ENCODE peak calls at places on chromosomes 12 and 14, in five cellular contexts. One of them, this sample, is unnamed.

GRCh38 chr14:104898870-104899510 is 25.7 kb upstream of the PLD4 start:
- DNase-seq in activated CD4-positive, alpha-beta T cell treated with anti-CD3 and anti-CD28 coated beads for 1 hour: no peak
- DNase-seq in naive thymus-derived CD4-positive, alpha-beta T cell: no peak
- DNase-seq in hepatocyte: no peak
- DNase-seq in HEK293T: no peak
- DNase-seq in this sample: no peak

GRCh38 chr12:92034858-92035401 is 110.7 kb downstream of the BTG1 start:
- DNase-seq in activated CD4-positive, alpha-beta T cell treated with anti-CD3 and anti-CD28 coated beads for 1 hour: peak; percentile 26
- DNase-seq in naive thymus-derived CD4-positive, alpha-beta T cell: peak; percentile 61
- DNase-seq in hepatocyte: peak; percentile 33
- DNase-seq in HEK293T: no peak
- DNase-seq in this sample: peak; percentile 84

GRCh38 chr12:12936983-12937491 is 14.9 kb downstream of the GPRC5D start:
- DNase-seq in activated CD4-positive, alpha-beta T cell treated with anti-CD3 and anti-CD28 coated beads for 1 hour: no peak
- DNase-seq in naive thymus-derived CD4-positive, alpha-beta T cell: no peak
- DNase-seq in hepatocyte: no peak
- DNase-seq in HEK293T: no peak
- DNase-seq in this sample: no peak

GRCh38 chr12:2332947-2333346 is 280.2 kb downstream of the CACNA1C start:
- DNase-seq in activated CD4-positive, alpha-beta T cell treated with anti-CD3 and anti-CD28 coated beads for 1 hour: no peak
- DNase-seq in naive thymus-derived CD4-positive, alpha-beta T cell: no peak
- DNase-seq in hepatocyte: peak; percentile 42
- DNase-seq in HEK293T: no peak
- DNase-seq in this sample: no peak

GRCh38 chr12:33438890-33439586 is 581 bp downstream of the SYT10 start:
- DNase-seq in activated CD4-positive, alpha-beta T cell treated with anti-CD3 and anti-CD28 coated beads for 1 hour: no peak
- DNase-seq in naive thymus-derived CD4-positive, alpha-beta T cell: no peak
- DNase-seq in hepatocyte: peak; percentile 23
- DNase-seq in HEK293T: no peak
- DNase-seq in this sample: no peak

GRCh38 chr14:48563465-48563864 is 888.1 kb upstream of the MDGA2 start:
- DNase-seq in activated CD4-positive, alpha-beta T cell treated with anti-CD3 and anti-CD28 coated beads for 1 hour: no peak
- DNase-seq in naive thymus-derived CD4-positive, alpha-beta T cell: no peak
- DNase-seq in hepatocyte: peak; percentile 77
- DNase-seq in HEK293T: no peak
- DNase-seq in this sample: no peak

GRCh38 chr14:85531141-85531593 is 1.2 kb downstream of the FLRT2 start:
- DNase-seq in activated CD4-positive, alpha-beta T cell treated with anti-CD3 and anti-CD28 coated beads for 1 hour: no peak
- DNase-seq in naive thymus-derived CD4-positive, alpha-beta T cell: no peak
- DNase-seq in hepatocyte: peak; percentile 71
- DNase-seq in HEK293T: no peak
- DNase-seq in this sample: peak; percentile 7

GRCh38 chr14:56587701-56588100 is 8.1 kb downstream of the TMEM260 start:
- DNase-seq in activated CD4-positive, alpha-beta T cell treated with anti-CD3 and anti-CD28 coated beads for 1 hour: no peak
- DNase-seq in naive thymus-derived CD4-positive, alpha-beta T cell: no peak
- DNase-seq in hepatocyte: no peak
- DNase-seq in HEK293T: no peak
- DNase-seq in this sample: no peak

GRCh38 chr14:31457665-31458659 is 656 bp upstream of the DTD2 start:
- DNase-seq in activated CD4-positive, alpha-beta T cell treated with anti-CD3 and anti-CD28 coated beads for 1 hour: no peak
- DNase-seq in naive thymus-derived CD4-positive, alpha-beta T cell: no peak
- DNase-seq in hepatocyte: peak; percentile 26
- DNase-seq in HEK293T: no peak
- DNase-seq in this sample: no peak

GRCh38 chr12:4270016-4270669 is 3.4 kb upstream of the CCND2 start:
- DNase-seq in activated CD4-positive, alpha-beta T cell treated with anti-CD3 and anti-CD28 coated beads for 1 hour: peak; percentile 32
- DNase-seq in naive thymus-derived CD4-positive, alpha-beta T cell: peak; percentile 58
- DNase-seq in hepatocyte: no peak
- DNase-seq in HEK293T: no peak
- DNase-seq in this sample: no peak

GRCh38 chr14:78598046-78598652 is 428.0 kb downstream of the NRXN3 start:
- DNase-seq in activated CD4-positive, alpha-beta T cell treated with anti-CD3 and anti-CD28 coated beads for 1 hour: no peak
- DNase-seq in naive thymus-derived CD4-positive, alpha-beta T cell: peak; percentile 17
- DNase-seq in hepatocyte: peak; percentile 83
- DNase-seq in HEK293T: peak; percentile 72
- DNase-seq in this sample: peak; percentile 27

GRCh38 chr12:63826002-63826585 is 18.4 kb upstream of the SRGAP1 start:
- DNase-seq in activated CD4-positive, alpha-beta T cell treated with anti-CD3 and anti-CD28 coated beads for 1 hour: no peak
- DNase-seq in naive thymus-derived CD4-positive, alpha-beta T cell: no peak
- DNase-seq in hepatocyte: peak; percentile 66
- DNase-seq in HEK293T: peak; percentile 61
- DNase-seq in this sample: no peak

GRCh38 chr12:52797529-52797894 is 1.6 kb upstream of the KRT3 start:
- DNase-seq in activated CD4-positive, alpha-beta T cell treated with anti-CD3 and anti-CD28 coated beads for 1 hour: no peak
- DNase-seq in naive thymus-derived CD4-positive, alpha-beta T cell: no peak
- DNase-seq in hepatocyte: no peak
- DNase-seq in HEK293T: no peak
- DNase-seq in this sample: no peak

GRCh38 chr12:48060474-48060873 is 45.4 kb downstream of the SENP1 start:
- DNase-seq in activated CD4-positive, alpha-beta T cell treated with anti-CD3 and anti-CD28 coated beads for 1 hour: no peak
- DNase-seq in naive thymus-derived CD4-positive, alpha-beta T cell: no peak
- DNase-seq in hepatocyte: no peak
- DNase-seq in HEK293T: no peak
- DNase-seq in this sample: no peak

GRCh38 chr14:54261283-54261682 is 135.5 kb upstream of the CDKN3 start:
- DNase-seq in activated CD4-positive, alpha-beta T cell treated with anti-CD3 and anti-CD28 coated beads for 1 hour: no peak
- DNase-seq in naive thymus-derived CD4-positive, alpha-beta T cell: no peak
- DNase-seq in hepatocyte: no peak
- DNase-seq in HEK293T: no peak
- DNase-seq in this sample: no peak

GRCh38 chr12:107459649-107460048 is 225.9 kb upstream of the PWP1 start:
- DNase-seq in activated CD4-positive, alpha-beta T cell treated with anti-CD3 and anti-CD28 coated beads for 1 hour: no peak
- DNase-seq in naive thymus-derived CD4-positive, alpha-beta T cell: no peak
- DNase-seq in hepatocyte: no peak
- DNase-seq in HEK293T: no peak
- DNase-seq in this sample: no peak

GRCh38 chr12:28313631-28314030 is 123.4 kb downstream of the CCDC91 start:
- DNase-seq in activated CD4-positive, alpha-beta T cell treated with anti-CD3 and anti-CD28 coated beads for 1 hour: no peak
- DNase-seq in naive thymus-derived CD4-positive, alpha-beta T cell: no peak
- DNase-seq in hepatocyte: no peak
- DNase-seq in HEK293T: no peak
- DNase-seq in this sample: no peak

This sample was measured in prostate gland.